ENCODE peak calls at places on chromosomes 12 and 14, in five cellular contexts. B, Q, X, G and H are unnamed samples.
A peak's percentile ranks its signal among the peaks of the same experiment; 100 is the strongest.

GRCh38 chr12:104546575-104546974 is 89.8 kb downstream of the CHST11 start:
- DNase-seq in B (no peak), Q (no peak), X (no peak), G (no peak), H (no peak)

GRCh38 chr12:47193066-47193465 is 113.3 kb upstream of the AMIGO2 start:
- DNase-seq in B (no peak), Q (no peak), X (no peak), G (no peak), H (no peak)

GRCh38 chr12:95335948-95336347 is 118.3 kb downstream of the VEZT start:
- DNase-seq in B (no peak), Q (no peak), X (no peak), G (no peak), H (peak; percentile 77)

GRCh38 chr12:119177724-119178380 is 879 bp upstream of the HSPB8 start:
- DNase-seq in B (no peak), Q (no peak), X (no peak), G (no peak), H (no peak)

GRCh38 chr12:124822218-124822617 is 41.4 kb downstream of the SCARB1 start:
- DNase-seq in B (no peak), Q (no peak), X (no peak), G (no peak), H (no peak)

GRCh38 chr12:50055831-50056628 is 1.4 kb upstream of the ASIC1 start:
- DNase-seq in B (peak; percentile 62), Q (peak; percentile 40), X (peak; percentile 38), G (peak; percentile 35), H (peak; percentile 80)

GRCh38 chr14:104263671-104264358 is 125.4 kb downstream of the KIF26A start:
- DNase-seq in B (no peak), Q (no peak), X (no peak), G (no peak), H (no peak)

GRCh38 chr12:47736877-47737676 is 11.8 kb upstream of the ENDOU start:
- DNase-seq in B (no peak), Q (peak; percentile 65), X (no peak), G (no peak), H (no peak)

GRCh38 chr14:105019861-105020814 is 745 bp downstream of the CDCA4 start:
- DNase-seq in B (peak; percentile 33), Q (peak; percentile 37), X (peak; percentile 61), G (peak; percentile 29), H (peak; percentile 48)

GRCh38 chr14:52790011-52790755 is 1.2 kb downstream of the GNPNAT1 start:
- DNase-seq in B (peak; percentile 25), Q (peak; percentile 40), X (no peak), G (no peak), H (peak; percentile 46)

GRCh38 chr14:96192975-96193805 is 11.4 kb upstream of the BDKRB2 start:
- DNase-seq in B (no peak), Q (no peak), X (no peak), G (no peak), H (no peak)

GRCh38 chr12:125032466-125033152 is 32.6 kb upstream of the AACS start:
- DNase-seq in B (no peak), Q (no peak), X (no peak), G (no peak), H (no peak)

GRCh38 chr12:72872488-72872887 is 600.3 kb downstream of the TRHDE start:
- DNase-seq in B (no peak), Q (no peak), X (no peak), G (no peak), H (peak; percentile 10)

GRCh38 chr12:56188786-56189335 is 422 bp downstream of the SMARCC2 start:
- DNase-seq in B (no peak), Q (no peak), X (no peak), G (no peak), H (peak; percentile 50)

GRCh38 chr14:61653507-61653906 is 41.8 kb upstream of the HIF1A start:
- DNase-seq in B (no peak), Q (no peak), X (no peak), G (no peak), H (no peak)

GRCh38 chr12:84964048-84964447 is 51.4 kb upstream of the SLC6A15 start:
- DNase-seq in B (no peak), Q (no peak), X (no peak), G (no peak), H (no peak)

GRCh38 chr12:77231548-77231947 is 166.2 kb upstream of the E2F7 start:
- DNase-seq in B (no peak), Q (peak; percentile 53), X (no peak), G (no peak), H (no peak)

GRCh38 chr12:15534322-15534721 is 212.0 kb downstream of the PTPRO start:
- DNase-seq in B (peak; percentile 14), Q (no peak), X (no peak), G (no peak), H (peak; percentile 52)

GRCh38 chr14:92656306-92656705 is 92.1 kb downstream of the LGMN start:
- DNase-seq in B (no peak), Q (no peak), X (no peak), G (no peak), H (no peak)

GRCh38 chr14:71931492-71932228 is 569 bp upstream of the RGS6 start:
- DNase-seq in B (peak; percentile 59), Q (no peak), X (no peak), G (no peak), H (no peak)

GRCh38 chr14:53109028-53109687 is 44.0 kb downstream of the DDHD1 start:
- DNase-seq in B (no peak), Q (no peak), X (peak; percentile 27), G (peak; percentile 16), H (no peak)

GRCh38 chr12:26062006-26062405 is 62.8 kb downstream of the BHLHE41 start:
- DNase-seq in B (no peak), Q (no peak), X (no peak), G (no peak), H (no peak)

GRCh38 chr12:12350868-12351463 is 924 bp upstream of the MANSC1 start:
- DNase-seq in B (peak; percentile 92), Q (peak; percentile 60), X (no peak), G (no peak), H (peak; percentile 62)

GRCh38 chr12:77993658-77994057 is 163.0 kb downstream of the NAV3 start:
- DNase-seq in B (no peak), Q (no peak), X (no peak), G (no peak), H (no peak)

GRCh38 chr14:84976805-84977204 is 553.1 kb upstream of the FLRT2 start:
- DNase-seq in B (no peak), Q (no peak), X (no peak), G (no peak), H (no peak)

GRCh38 chr12:54394986-54395385 is 10.5 kb upstream of the ZNF385A start:
- DNase-seq in B (no peak), Q (no peak), X (no peak), G (no peak), H (no peak)